ENCODE peak calls at places on chromosomes 4 and X, in five cellular contexts. W, K, C, B and Y are unnamed samples.

GRCh38 chr4:74855879-74856278 is 61.6 kb upstream of the BTC start:
- DNase-seq in K (no peak), W (no peak), C (no peak), B (no peak), Y (no peak)

GRCh38 chr4:77821775-77822174 is 2.6 kb upstream of the CNOT6L start:
- DNase-seq in C (no peak), K (no peak), W (no peak), B (no peak), Y (no peak)

GRCh38 chr4:81566076-81566663 is 94.5 kb upstream of the RASGEF1B start:
- DNase-seq in B (peak), K (no peak), W (no peak), C (no peak), Y (no peak)

GRCh38 chr4:176436500-176436973 is 116.8 kb downstream of the SPCS3 start:
- DNase-seq in C (peak), B (peak), K (peak), W (no peak), Y (no peak)

GRCh38 chr4:156764145-156764544 is 207.5 kb downstream of the PDGFC start:
- DNase-seq in K (no peak), W (no peak), C (peak), B (peak), Y (no peak)

GRCh38 chrX:23100826-23101225 is 101.1 kb downstream of the DDX53 start:
- DNase-seq in W (no peak), K (no peak), C (no peak), B (no peak), Y (no peak)

GRCh38 chr4:242121-242848 is 63.0 kb downstream of the ZNF732 start:
- DNase-seq in K (peak), C (peak), W (peak), B (peak), Y (peak)

GRCh38 chr4:77861500-77861899 is 1.1 kb upstream of the MRPL1 start:
- DNase-seq in K (no peak), C (no peak), B (no peak), W (no peak), Y (no peak)

GRCh38 chrX:16662402-16662801 is 12.4 kb downstream of the S100G start:
- DNase-seq in B (no peak), W (no peak), K (no peak), C (no peak), Y (no peak)

GRCh38 chrX:112391313-112391712 is 288.4 kb downstream of the LHFPL1 start:
- DNase-seq in B (no peak), W (no peak), C (no peak), K (no peak), Y (no peak)

GRCh38 chr4:60934896-60935295 is 265.2 kb upstream of the ADGRL3 start:
- DNase-seq in K (no peak), C (no peak), B (no peak), W (no peak), Y (no peak)

GRCh38 chr4:86831262-86832090 is 17.7 kb downstream of the SLC10A6 start:
- DNase-seq in B (peak), W (no peak), K (peak), C (peak), Y (no peak)

GRCh38 chr4:98603683-98604573 is 54.5 kb downstream of the TSPAN5 start:
- DNase-seq in K (peak), W (no peak), B (peak), C (peak), Y (no peak)

GRCh38 chrX:1500701-1501624 is 36.0 kb downstream of the P2RY8 start:
- DNase-seq in W (no peak), C (no peak), B (no peak), K (no peak), Y (no peak)

GRCh38 chr4:39324446-39324845 is 41.7 kb downstream of the RFC1 start:
- DNase-seq in K (no peak), B (peak), C (no peak), W (no peak), Y (no peak)

GRCh38 chrX:12567857-12568256 is 223.4 kb upstream of the PRPS2 start:
- DNase-seq in B (peak), C (peak), K (peak), W (no peak), Y (no peak)

GRCh38 chr4:113869743-113870375 is 108.3 kb upstream of the CAMK2D start:
- DNase-seq in W (no peak), K (peak), C (peak), B (peak), Y (no peak)

GRCh38 chr4:99645036-99645435 is 12.6 kb downstream of the C4orf54 start:
- DNase-seq in K (no peak), B (no peak), C (no peak), W (no peak), Y (no peak)

GRCh38 chrX:5388087-5388486 is 840.6 kb downstream of the NLGN4X start:
- DNase-seq in W (no peak), B (no peak), K (no peak), C (no peak), Y (no peak)

GRCh38 chr4:132124624-132124974 is 1024.5 kb upstream of the PCDH10 start:
- DNase-seq in W (no peak), K (no peak), B (no peak), C (no peak), Y (no peak)

GRCh38 chr4:54277691-54278090 is 48.6 kb downstream of the PDGFRA start:
- DNase-seq in B (peak), K (peak), W (no peak), C (peak), Y (no peak)

GRCh38 chrX:154059231-154059630 is 38.3 kb downstream of the MECP2 start:
- DNase-seq in C (no peak), B (no peak), W (peak), K (no peak), Y (no peak)

GRCh38 chrX:154058207-154058997 is 38.7 kb upstream of the IRAK1 start:
- DNase-seq in C (no peak), K (no peak), B (no peak), W (no peak), Y (no peak)

GRCh38 chrX:154056739-154057367 is 37.2 kb upstream of the IRAK1 start:
- DNase-seq in K (peak), W (no peak), B (peak), C (no peak), Y (no peak)

GRCh38 chrX:154059729-154060245 is 37.7 kb downstream of the MECP2 start:
- DNase-seq in K (no peak), W (peak), C (no peak), B (no peak), Y (no peak)

GRCh38 chrX:154057790-154058189 is 38.1 kb upstream of the IRAK1 start:
- DNase-seq in K (no peak), W (no peak), B (no peak), C (no peak), Y (no peak)
- TF ChIP-seq CTCF in K (no peak), W (no peak), B (no peak), C (no peak), Y (no peak)

DNA sequence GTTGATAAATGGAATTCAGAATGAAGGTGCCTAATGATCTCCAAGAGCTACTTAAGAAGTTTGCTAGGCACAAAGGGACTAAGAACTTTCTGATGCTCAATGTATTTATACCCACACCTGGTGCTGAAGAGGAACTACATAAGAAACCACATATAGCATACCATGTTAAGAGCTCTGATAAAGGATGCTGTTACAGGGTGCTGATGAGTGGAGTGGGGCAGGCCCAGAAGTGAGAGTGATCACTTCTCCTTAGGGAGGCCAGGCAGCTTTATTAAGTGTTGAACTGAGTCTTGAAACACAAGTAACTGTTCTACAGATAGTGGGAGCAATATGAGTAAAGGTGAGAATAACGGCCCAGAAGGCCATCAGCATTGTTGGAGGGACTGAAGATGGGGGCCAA is 68.3 kb upstream of the CHRDL1 start:
- DNase-seq in C (no peak), B (no peak), K (no peak), W (no peak), Y (no peak)
- TF ChIP-seq CTCF in C (no peak), B (no peak), K (no peak), W (no peak), Y (no peak)

DNA sequence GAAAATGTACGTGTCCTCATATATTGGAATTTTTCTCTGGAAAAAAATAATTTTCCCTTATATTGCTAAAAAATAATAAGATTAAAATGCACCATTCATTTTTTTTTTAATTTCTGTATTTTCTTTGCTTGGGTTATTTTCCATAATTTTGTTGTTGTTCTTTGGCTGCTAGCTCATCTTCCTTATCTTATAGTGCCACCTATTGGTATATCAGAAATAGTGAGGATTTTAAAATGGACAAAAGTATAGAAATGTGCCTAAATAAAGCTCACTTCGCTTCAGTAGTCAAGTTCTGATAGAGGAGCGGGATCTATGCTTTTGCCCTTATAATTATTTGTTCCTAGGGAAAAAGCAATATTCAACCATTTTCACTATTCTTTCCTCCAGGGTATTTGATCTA is 134.8 kb downstream of the NAP1L3 start:
- DNase-seq in W (no peak), C (no peak), B (no peak), K (no peak), Y (no peak)
- TF ChIP-seq CTCF in W (no peak), C (no peak), B (no peak), K (peak), Y (peak)

GRCh38 chr4:108636246-108636645 is 14.2 kb upstream of the OSTC start:
- DNase-seq in K (no peak), B (no peak), W (no peak), C (no peak), Y (no peak)

GRCh38 chr4:108635070-108635655 is 14.8 kb downstream of the RPL34 start:
- DNase-seq in K (no peak), B (no peak), C (no peak), W (no peak), Y (no peak)

DNA sequence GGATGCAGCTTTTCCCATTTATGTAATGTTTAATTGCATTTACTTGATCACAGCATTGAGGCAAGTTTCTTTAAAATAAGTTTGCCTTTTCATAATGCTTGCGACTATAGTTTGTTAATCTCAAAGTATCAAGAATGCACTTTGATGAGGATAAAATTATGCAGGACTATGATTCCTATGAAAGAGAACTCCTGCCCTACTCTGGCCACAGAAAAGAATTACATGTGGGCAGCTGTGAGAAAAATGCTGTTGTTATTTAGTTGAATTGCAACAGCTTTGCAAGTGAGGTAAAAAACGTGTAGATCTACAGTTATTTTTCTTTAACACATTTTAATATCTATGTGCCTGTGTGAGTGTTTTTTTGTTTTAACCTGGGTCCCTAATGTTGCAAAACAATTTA is 12.5 kb upstream of the OSTC start:
- DNase-seq in C (no peak), B (peak), W (no peak), K (no peak), Y (no peak)
- TF ChIP-seq CTCF in C (peak), B (peak), W (no peak), K (peak), Y (no peak)

DNA sequence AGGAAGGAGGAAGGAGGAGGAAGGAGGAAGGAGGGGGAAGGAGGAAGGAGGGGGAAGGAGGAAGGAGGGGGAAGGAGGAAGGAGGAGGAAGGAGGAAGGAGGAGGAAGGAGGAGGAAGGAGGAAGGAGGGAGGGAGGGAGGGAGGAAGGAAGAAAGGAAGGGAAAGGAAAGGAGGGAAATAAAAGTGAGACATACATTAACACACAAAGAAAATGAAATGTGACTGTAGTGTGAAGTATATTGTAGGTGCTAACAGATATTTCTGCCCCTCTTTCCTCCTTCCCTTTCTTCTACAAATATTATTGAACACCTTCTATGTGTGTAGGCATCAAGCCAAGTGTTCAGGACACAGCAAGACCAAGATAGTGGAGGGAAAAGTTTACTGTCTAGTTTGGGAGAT is 26.4 kb upstream of the PROM1 start:
- DNase-seq in K (no peak), B (no peak), C (no peak), W (no peak), Y (no peak)
- TF ChIP-seq CTCF in K (no peak), B (no peak), C (no peak), W (no peak), Y (no peak)

DNA sequence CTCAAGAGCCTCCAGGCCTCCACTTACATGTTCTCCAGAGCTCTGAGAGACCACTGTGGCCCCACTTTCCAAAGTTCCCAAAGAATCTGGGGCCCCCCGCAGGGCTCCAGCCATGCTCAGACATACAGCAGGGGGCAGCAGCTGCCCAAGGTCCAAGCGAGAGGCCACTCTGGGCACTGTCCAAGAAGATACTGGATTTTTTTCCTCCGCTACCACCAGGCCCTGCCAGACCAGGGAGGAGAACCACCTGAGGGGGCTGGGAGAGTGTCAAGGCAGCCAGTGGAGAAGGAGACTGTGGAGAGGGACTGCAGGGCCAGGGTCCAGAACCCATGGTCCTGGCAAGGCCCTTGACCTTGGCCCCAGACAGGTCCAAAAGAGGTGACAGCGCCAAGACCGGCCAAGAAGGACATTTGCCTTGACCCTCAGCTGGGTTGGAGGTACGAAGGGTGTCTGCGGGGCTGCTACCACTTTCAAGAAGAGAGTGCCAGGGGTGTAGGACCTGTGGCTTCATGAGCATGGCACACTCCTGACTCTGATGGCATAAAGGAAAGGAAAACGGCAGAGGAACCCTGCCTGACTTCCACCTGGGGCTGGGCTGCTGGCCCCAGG is 5.3 kb downstream of the EMD start:
- DNase-seq in B (peak), K (no peak), C (no peak), W (peak), Y (no peak)
- TF ChIP-seq CTCF in B (peak), K (peak), C (peak), W (no peak), Y (no peak)

GRCh38 chrX:103250977-103251376 is 4.0 kb downstream of the TCEAL8 start:
- DNase-seq in C (no peak), B (no peak), W (no peak), K (no peak), Y (no peak)

GRCh38 chrX:103254171-103254824 is 657 bp downstream of the TCEAL8 start:
- DNase-seq in C (peak), K (peak), B (peak), W (peak), Y (peak)

GRCh38 chrX:103249805-103250204 is 5.2 kb downstream of the TCEAL8 start:
- DNase-seq in K (no peak), C (no peak), W (no peak), B (no peak), Y (no peak)

GRCh38 chrX:103253608-103254007 is 1.3 kb downstream of the TCEAL8 start:
- DNase-seq in B (peak), W (no peak), K (no peak), C (peak), Y (peak)

GRCh38 chrX:103248553-103248952 is 6.4 kb downstream of the TCEAL8 start:
- DNase-seq in K (peak), B (peak), W (no peak), C (peak), Y (no peak)
- TF ChIP-seq CTCF in K (peak), B (peak), W (no peak), C (peak), Y (peak)

GRCh38 chrX:110170029-110170428 is 147.9 kb downstream of the AMMECR1 start:
- DNase-seq in C (no peak), K (no peak), W (no peak), B (no peak), Y (no peak)

GRCh38 chrX:110172215-110172614 is 145.7 kb downstream of the AMMECR1 start:
- DNase-seq in B (no peak), C (no peak), K (no peak), W (no peak), Y (no peak)

GRCh38 chrX:110171442-110171841 is 146.4 kb downstream of the AMMECR1 start:
- DNase-seq in C (no peak), W (no peak), K (peak), B (no peak), Y (no peak)

GRCh38 chrX:110168585-110168984 is 149.3 kb downstream of the AMMECR1 start:
- DNase-seq in K (peak), B (peak), C (peak), W (no peak), Y (no peak)

DNA sequence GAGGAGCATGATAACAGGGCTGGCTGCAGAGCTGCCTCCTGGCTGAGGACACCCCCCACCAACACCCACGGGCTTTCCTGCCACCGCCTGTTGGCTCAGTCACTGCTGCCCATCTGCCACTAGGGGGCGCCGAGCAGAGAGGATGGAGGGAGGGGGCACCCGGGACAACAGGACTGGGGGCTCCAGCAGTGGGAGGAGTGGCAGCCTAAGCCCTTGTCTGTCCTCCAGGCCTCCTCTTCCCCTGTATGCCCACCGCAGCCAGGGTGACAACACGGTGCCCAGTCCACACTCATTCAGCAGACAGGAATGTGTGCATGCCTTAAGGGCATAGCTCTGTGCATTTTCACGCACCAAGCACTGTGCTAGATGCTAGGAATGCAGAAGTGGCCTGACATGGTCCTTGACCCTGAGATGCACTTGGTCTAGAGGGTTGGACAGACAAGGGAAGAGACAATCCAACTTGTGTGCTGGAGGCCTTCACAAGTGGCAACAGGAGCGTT is 149.9 kb downstream of the AMMECR1 start:
- DNase-seq in W (no peak), C (no peak), B (no peak), K (no peak), Y (peak)
- TF ChIP-seq CTCF in W (no peak), C (peak), B (peak), K (peak), Y (peak)

GRCh38 chrX:8284131-8284530 is 113.1 kb upstream of the VCX2 start:
- DNase-seq in W (no peak), B (no peak), K (no peak), C (no peak), Y (no peak)

GRCh38 chrX:8288590-8288989 is 117.5 kb upstream of the VCX2 start:
- DNase-seq in W (no peak), C (no peak), B (no peak), K (no peak), Y (no peak)

DNA sequence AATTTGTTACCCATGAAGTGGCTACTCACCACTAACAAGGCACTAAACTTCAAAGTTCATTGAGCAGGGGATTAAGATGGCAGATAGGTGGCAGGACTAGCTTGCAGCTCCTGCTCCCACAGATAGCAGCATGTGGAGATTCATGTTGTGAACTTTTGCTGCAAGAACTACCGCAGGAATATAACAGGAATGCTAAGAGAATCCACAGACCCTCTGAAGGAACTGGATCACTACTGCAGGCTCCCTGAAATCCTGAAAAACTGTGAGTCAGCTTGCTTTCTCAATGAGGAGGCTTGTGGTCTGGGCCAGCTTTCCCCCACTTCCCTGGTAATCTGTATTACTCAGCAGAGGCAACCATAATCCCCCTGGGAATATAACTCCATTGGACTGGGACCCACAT is 118.5 kb upstream of the VCX2 start:
- DNase-seq in B (no peak), K (no peak), W (no peak), C (no peak), Y (no peak)
- TF ChIP-seq CTCF in B (no peak), K (no peak), W (no peak), C (no peak), Y (no peak)